ENCODE peak calls at places on chromosome 14, in ten cellular contexts. One of them, this sample, is unnamed.

GRCh38 chr14:69260246-69260978 is 454 bp downstream of the GALNT16 start:
- DNase-seq in psoas muscle: peak; percentile 33
- DNase-seq in gastrocnemius medialis: no peak
- DNase-seq in neural crest cell: peak; percentile 58
- DNase-seq in A549: no peak
- DNase-seq in GM06990: peak; percentile 20
- DNase-seq in stomach: no peak
- DNase-seq in ovary: no peak
- DNase-seq in HFFc6: no peak
- DNase-seq in cardiac muscle cell: peak; percentile 19
- DNase-seq in this sample: peak; percentile 35

GRCh38 chr14:65011559-65011958 is 24.9 kb downstream of the FNTB start:
- DNase-seq in psoas muscle: no peak
- DNase-seq in gastrocnemius medialis: no peak
- DNase-seq in neural crest cell: no peak
- DNase-seq in A549: no peak
- DNase-seq in GM06990: no peak
- DNase-seq in stomach: no peak
- DNase-seq in ovary: no peak
- DNase-seq in HFFc6: no peak
- DNase-seq in cardiac muscle cell: no peak
- DNase-seq in this sample: no peak

GRCh38 chr14:50040401-50040775 is 76.0 kb downstream of the VCPKMT start:
- DNase-seq in psoas muscle: no peak
- DNase-seq in gastrocnemius medialis: no peak
- DNase-seq in neural crest cell: no peak
- DNase-seq in A549: peak; percentile 64
- DNase-seq in GM06990: no peak
- DNase-seq in stomach: peak; percentile 29
- DNase-seq in ovary: no peak
- DNase-seq in HFFc6: peak; percentile 59
- DNase-seq in cardiac muscle cell: peak; percentile 80
- DNase-seq in this sample: peak; percentile 57

GRCh38 chr14:99728231-99728920 is 44.3 kb downstream of the CYP46A1 start:
- DNase-seq in psoas muscle: no peak
- DNase-seq in gastrocnemius medialis: no peak
- DNase-seq in neural crest cell: no peak
- DNase-seq in A549: no peak
- DNase-seq in GM06990: no peak
- DNase-seq in stomach: peak; percentile 17
- DNase-seq in ovary: peak; percentile 14
- DNase-seq in HFFc6: no peak
- DNase-seq in cardiac muscle cell: no peak
- DNase-seq in this sample: no peak

GRCh38 chr14:38342803-38343202 is 86.9 kb upstream of the CLEC14A start:
- DNase-seq in psoas muscle: no peak
- DNase-seq in gastrocnemius medialis: no peak
- DNase-seq in neural crest cell: no peak
- DNase-seq in A549: no peak
- DNase-seq in GM06990: no peak
- DNase-seq in stomach: no peak
- DNase-seq in ovary: no peak
- DNase-seq in HFFc6: peak; percentile 96
- DNase-seq in cardiac muscle cell: no peak
- DNase-seq in this sample: no peak

GRCh38 chr14:76500011-76500410 is 124.1 kb downstream of the ESRRB start:
- DNase-seq in psoas muscle: no peak
- DNase-seq in gastrocnemius medialis: no peak
- DNase-seq in neural crest cell: no peak
- DNase-seq in A549: no peak
- DNase-seq in GM06990: no peak
- DNase-seq in stomach: no peak
- DNase-seq in ovary: no peak
- DNase-seq in HFFc6: peak; percentile 63
- DNase-seq in cardiac muscle cell: peak; percentile 14
- DNase-seq in this sample: no peak

GRCh38 chr14:76203086-76204001 is 51.6 kb downstream of the GPATCH2L start:
- DNase-seq in psoas muscle: no peak
- DNase-seq in gastrocnemius medialis: no peak
- DNase-seq in neural crest cell: no peak
- DNase-seq in A549: peak; percentile 77
- DNase-seq in GM06990: peak; percentile 66
- DNase-seq in stomach: no peak
- DNase-seq in ovary: peak; percentile 50
- DNase-seq in HFFc6: peak; percentile 90
- DNase-seq in cardiac muscle cell: peak; percentile 80
- DNase-seq in this sample: peak; percentile 10

GRCh38 chr14:45091696-45092095 is 7.8 kb downstream of the PRPF39 start:
- DNase-seq in psoas muscle: no peak
- DNase-seq in gastrocnemius medialis: no peak
- DNase-seq in neural crest cell: no peak
- DNase-seq in A549: no peak
- DNase-seq in GM06990: no peak
- DNase-seq in stomach: no peak
- DNase-seq in ovary: no peak
- DNase-seq in HFFc6: no peak
- DNase-seq in cardiac muscle cell: peak; percentile 30
- DNase-seq in this sample: no peak

GRCh38 chr14:79293482-79293881 is 917.8 kb downstream of the DIO2 start:
- DNase-seq in psoas muscle: no peak
- DNase-seq in gastrocnemius medialis: no peak
- DNase-seq in neural crest cell: no peak
- DNase-seq in A549: no peak
- DNase-seq in GM06990: no peak
- DNase-seq in stomach: no peak
- DNase-seq in ovary: no peak
- DNase-seq in HFFc6: no peak
- DNase-seq in cardiac muscle cell: no peak
- DNase-seq in this sample: no peak

GRCh38 chr14:93115069-93115919 is 431 bp downstream of the ITPK1 start:
- DNase-seq in psoas muscle: peak; percentile 90
- DNase-seq in gastrocnemius medialis: peak; percentile 71
- DNase-seq in neural crest cell: peak; percentile 71
- DNase-seq in A549: peak; percentile 70
- DNase-seq in GM06990: peak; percentile 93
- DNase-seq in stomach: peak; percentile 90
- DNase-seq in ovary: peak; percentile 87
- DNase-seq in HFFc6: peak; percentile 78
- DNase-seq in cardiac muscle cell: peak; percentile 92
- DNase-seq in this sample: peak; percentile 84

GRCh38 chr14:54566410-54567223 is at the start of gene SAMD4A:
- DNase-seq in psoas muscle: peak; percentile 79
- DNase-seq in gastrocnemius medialis: peak; percentile 82
- DNase-seq in neural crest cell: peak; percentile 53
- DNase-seq in A549: peak; percentile 68
- DNase-seq in GM06990: peak; percentile 78
- DNase-seq in stomach: peak; percentile 67
- DNase-seq in ovary: peak; percentile 76
- DNase-seq in HFFc6: peak; percentile 82
- DNase-seq in cardiac muscle cell: peak; percentile 93
- DNase-seq in this sample: peak; percentile 73
- TF ChIP-seq CTCF in psoas muscle: peak; percentile 36
- TF ChIP-seq CTCF in gastrocnemius medialis: peak; percentile 42
- TF ChIP-seq CTCF in neural crest cell: peak; percentile 53
- TF ChIP-seq CTCF in A549: peak; percentile 33
- TF ChIP-seq CTCF in GM06990: peak; percentile 20
- TF ChIP-seq CTCF in stomach: peak; percentile 23
- TF ChIP-seq CTCF in ovary: no peak
- TF ChIP-seq CTCF in HFFc6: peak; percentile 35
- TF ChIP-seq CTCF in cardiac muscle cell: peak; percentile 35
- TF ChIP-seq CTCF in this sample: peak; percentile 29

GRCh38 chr14:102320033-102320660 is 601 bp downstream of the ZNF839 start:
- DNase-seq in psoas muscle: peak; percentile 59
- DNase-seq in gastrocnemius medialis: peak; percentile 40
- DNase-seq in neural crest cell: no peak
- DNase-seq in A549: peak; percentile 36
- DNase-seq in GM06990: peak; percentile 61
- DNase-seq in stomach: peak; percentile 49
- DNase-seq in ovary: peak; percentile 70
- DNase-seq in HFFc6: peak; percentile 33
- DNase-seq in cardiac muscle cell: peak; percentile 54
- DNase-seq in this sample: peak; percentile 49

GRCh38 chr14:102321456-102322101 is 2.0 kb downstream of the ZNF839 start:
- DNase-seq in psoas muscle: no peak
- DNase-seq in gastrocnemius medialis: no peak
- DNase-seq in neural crest cell: no peak
- DNase-seq in A549: no peak
- DNase-seq in GM06990: no peak
- DNase-seq in stomach: no peak
- DNase-seq in ovary: no peak
- DNase-seq in HFFc6: no peak
- DNase-seq in cardiac muscle cell: no peak
- DNase-seq in this sample: no peak

GRCh38 chr14:102320671-102321455 is 1.3 kb downstream of the ZNF839 start:
- DNase-seq in psoas muscle: no peak
- DNase-seq in gastrocnemius medialis: no peak
- DNase-seq in neural crest cell: no peak
- DNase-seq in A549: no peak
- DNase-seq in GM06990: no peak
- DNase-seq in stomach: no peak
- DNase-seq in ovary: no peak
- DNase-seq in HFFc6: no peak
- DNase-seq in cardiac muscle cell: no peak
- DNase-seq in this sample: no peak

GRCh38 chr14:102325791-102326345 is 6.3 kb downstream of the ZNF839 start:
- DNase-seq in psoas muscle: no peak
- DNase-seq in gastrocnemius medialis: no peak
- DNase-seq in neural crest cell: no peak
- DNase-seq in A549: no peak
- DNase-seq in GM06990: no peak
- DNase-seq in stomach: no peak
- DNase-seq in ovary: no peak
- DNase-seq in HFFc6: no peak
- DNase-seq in cardiac muscle cell: no peak
- DNase-seq in this sample: no peak

GRCh38 chr14:102323102-102323501 is 3.6 kb downstream of the ZNF839 start:
- DNase-seq in psoas muscle: peak; percentile 80
- DNase-seq in gastrocnemius medialis: peak; percentile 48
- DNase-seq in neural crest cell: no peak
- DNase-seq in A549: peak; percentile 82
- DNase-seq in GM06990: no peak
- DNase-seq in stomach: peak; percentile 67
- DNase-seq in ovary: peak; percentile 68
- DNase-seq in HFFc6: peak; percentile 78
- DNase-seq in cardiac muscle cell: peak; percentile 90
- DNase-seq in this sample: peak; percentile 56
- TF ChIP-seq CTCF in psoas muscle: peak; percentile 43
- TF ChIP-seq CTCF in gastrocnemius medialis: peak; percentile 40
- TF ChIP-seq CTCF in neural crest cell: peak; percentile 54
- TF ChIP-seq CTCF in A549: peak; percentile 81
- TF ChIP-seq CTCF in GM06990: peak; percentile 63
- TF ChIP-seq CTCF in stomach: peak; percentile 35
- TF ChIP-seq CTCF in ovary: no peak
- TF ChIP-seq CTCF in HFFc6: peak; percentile 76
- TF ChIP-seq CTCF in cardiac muscle cell: peak; percentile 74
- TF ChIP-seq CTCF in this sample: peak; percentile 58

GRCh38 chr14:28612414-28612813 is 154.2 kb upstream of the FOXG1 start:
- DNase-seq in psoas muscle: no peak
- DNase-seq in gastrocnemius medialis: no peak
- DNase-seq in neural crest cell: no peak
- DNase-seq in A549: no peak
- DNase-seq in GM06990: no peak
- DNase-seq in stomach: no peak
- DNase-seq in ovary: no peak
- DNase-seq in HFFc6: no peak
- DNase-seq in cardiac muscle cell: no peak
- DNase-seq in this sample: no peak

GRCh38 chr14:28613526-28613925 is 153.1 kb upstream of the FOXG1 start:
- DNase-seq in psoas muscle: no peak
- DNase-seq in gastrocnemius medialis: no peak
- DNase-seq in neural crest cell: no peak
- DNase-seq in A549: no peak
- DNase-seq in GM06990: no peak
- DNase-seq in stomach: no peak
- DNase-seq in ovary: no peak
- DNase-seq in HFFc6: no peak
- DNase-seq in cardiac muscle cell: no peak
- DNase-seq in this sample: no peak

GRCh38 chr14:28608438-28608837 is 158.1 kb upstream of the FOXG1 start:
- DNase-seq in psoas muscle: no peak
- DNase-seq in gastrocnemius medialis: no peak
- DNase-seq in neural crest cell: no peak
- DNase-seq in A549: no peak
- DNase-seq in GM06990: no peak
- DNase-seq in stomach: no peak
- DNase-seq in ovary: no peak
- DNase-seq in HFFc6: no peak
- DNase-seq in cardiac muscle cell: peak; percentile 63
- DNase-seq in this sample: no peak

GRCh38 chr14:28603606-28604005 is 163.0 kb upstream of the FOXG1 start:
- DNase-seq in psoas muscle: no peak
- DNase-seq in gastrocnemius medialis: no peak
- DNase-seq in neural crest cell: no peak
- DNase-seq in A549: no peak
- DNase-seq in GM06990: no peak
- DNase-seq in stomach: no peak
- DNase-seq in ovary: no peak
- DNase-seq in HFFc6: no peak
- DNase-seq in cardiac muscle cell: peak; percentile 61
- DNase-seq in this sample: no peak

DNA sequence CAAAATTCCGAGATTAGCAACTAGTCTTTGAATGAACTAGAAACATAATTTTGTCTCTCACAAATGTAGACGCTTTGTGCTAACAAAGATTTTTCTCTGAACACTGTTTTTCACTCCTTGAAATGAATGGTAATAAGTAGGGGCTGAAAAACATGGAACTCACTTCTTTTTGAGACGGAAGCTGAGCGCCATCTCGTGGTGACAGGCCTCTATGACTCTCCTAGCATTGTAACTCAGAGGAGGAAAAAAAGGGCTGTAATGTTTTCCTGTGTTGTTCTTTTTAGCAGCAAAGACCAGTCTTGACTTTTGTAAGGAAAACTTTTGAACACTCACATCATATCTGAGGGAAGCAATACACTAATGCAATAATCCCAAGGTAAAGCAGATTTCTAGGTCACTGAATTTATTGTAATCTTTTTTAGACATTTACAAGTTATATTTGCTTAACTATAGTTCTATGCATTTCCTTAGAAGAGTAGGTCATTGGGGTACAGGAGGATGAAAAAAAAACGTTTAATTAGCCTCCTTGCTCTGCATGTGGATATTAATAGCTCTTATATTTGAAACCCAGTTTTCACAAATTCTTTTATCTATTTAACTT is 157.3 kb upstream of the FOXG1 start:
- DNase-seq in psoas muscle: no peak
- DNase-seq in gastrocnemius medialis: no peak
- DNase-seq in neural crest cell: peak; percentile 80
- DNase-seq in A549: peak; percentile 1
- DNase-seq in GM06990: no peak
- DNase-seq in stomach: peak; percentile 38
- DNase-seq in ovary: no peak
- DNase-seq in HFFc6: peak; percentile 13
- DNase-seq in cardiac muscle cell: peak; percentile 84
- DNase-seq in this sample: peak; percentile 51
- TF ChIP-seq CTCF in psoas muscle: peak; percentile 36
- TF ChIP-seq CTCF in gastrocnemius medialis: no peak
- TF ChIP-seq CTCF in neural crest cell: peak; percentile 94
- TF ChIP-seq CTCF in A549: peak; percentile 84
- TF ChIP-seq CTCF in GM06990: peak; percentile 70
- TF ChIP-seq CTCF in stomach: peak; percentile 40
- TF ChIP-seq CTCF in ovary: no peak
- TF ChIP-seq CTCF in HFFc6: peak; percentile 78
- TF ChIP-seq CTCF in cardiac muscle cell: peak; percentile 91
- TF ChIP-seq CTCF in this sample: peak; percentile 64

GRCh38 chr14:60488175-60488574 is 2.3 kb upstream of the C14orf39 start:
- DNase-seq in psoas muscle: no peak
- DNase-seq in gastrocnemius medialis: no peak
- DNase-seq in neural crest cell: no peak
- DNase-seq in A549: no peak
- DNase-seq in GM06990: no peak
- DNase-seq in stomach: no peak
- DNase-seq in ovary: no peak
- DNase-seq in HFFc6: no peak
- DNase-seq in cardiac muscle cell: no peak
- DNase-seq in this sample: no peak
- TF ChIP-seq CTCF in psoas muscle: no peak
- TF ChIP-seq CTCF in gastrocnemius medialis: no peak
- TF ChIP-seq CTCF in neural crest cell: peak; percentile 41
- TF ChIP-seq CTCF in A549: peak; percentile 33
- TF ChIP-seq CTCF in GM06990: no peak
- TF ChIP-seq CTCF in stomach: no peak
- TF ChIP-seq CTCF in ovary: no peak
- TF ChIP-seq CTCF in HFFc6: peak; percentile 56
- TF ChIP-seq CTCF in cardiac muscle cell: peak; percentile 21
- TF ChIP-seq CTCF in this sample: no peak

This sample was measured in activated CD8-positive, alpha-beta T cell treated with anti-CD3 and anti-CD28 coated beads for 36 hours.